ENCODE peak calls at places on chromosomes 2 and 18, in eight cellular contexts. One of them, this sample, is unnamed.

GRCh38 chr2:136510244-136510643 is 255.1 kb upstream of the THSD7B start:
- DNase-seq in Karpas-422: no peak
- DNase-seq in MG63: no peak
- DNase-seq in GM23338: peak; percentile 87
- DNase-seq in right lobe of liver: no peak
- DNase-seq in kidney: no peak
- DNase-seq in mucosa of descending colon: no peak
- DNase-seq in heart left ventricle: no peak
- DNase-seq in this sample: peak; percentile 60

GRCh38 chr2:67938053-67938452 is 124.8 kb downstream of the C1D start:
- DNase-seq in heart left ventricle: no peak
- DNase-seq in mucosa of descending colon: no peak
- DNase-seq in kidney: no peak
- DNase-seq in right lobe of liver: no peak
- DNase-seq in Karpas-422: no peak
- DNase-seq in GM23338: no peak
- DNase-seq in MG63: no peak
- DNase-seq in this sample: no peak

GRCh38 chr2:67686254-67686653 is 289.1 kb downstream of the ETAA1 start:
- DNase-seq in right lobe of liver: no peak
- DNase-seq in MG63: no peak
- DNase-seq in mucosa of descending colon: no peak
- DNase-seq in Karpas-422: no peak
- DNase-seq in GM23338: no peak
- DNase-seq in kidney: no peak
- DNase-seq in heart left ventricle: no peak
- DNase-seq in this sample: no peak

GRCh38 chr2:175931751-175932295 is 70.2 kb downstream of the LNPK start:
- DNase-seq in right lobe of liver: no peak
- DNase-seq in mucosa of descending colon: no peak
- DNase-seq in kidney: no peak
- DNase-seq in Karpas-422: no peak
- DNase-seq in GM23338: no peak
- DNase-seq in MG63: no peak
- DNase-seq in heart left ventricle: no peak
- DNase-seq in this sample: no peak

GRCh38 chr18:3411854-3412268 is 38.1 kb upstream of the TGIF1 start:
- DNase-seq in heart left ventricle: no peak
- DNase-seq in GM23338: peak; percentile 51
- DNase-seq in Karpas-422: no peak
- DNase-seq in MG63: no peak
- DNase-seq in right lobe of liver: no peak
- DNase-seq in mucosa of descending colon: peak; percentile 46
- DNase-seq in kidney: no peak
- DNase-seq in this sample: peak; percentile 73

GRCh38 chr2:102423368-102423767 is 408 bp downstream of the IL18RAP start:
- DNase-seq in MG63: no peak
- DNase-seq in Karpas-422: no peak
- DNase-seq in mucosa of descending colon: no peak
- DNase-seq in heart left ventricle: no peak
- DNase-seq in right lobe of liver: no peak
- DNase-seq in GM23338: no peak
- DNase-seq in kidney: no peak
- DNase-seq in this sample: no peak

GRCh38 chr2:208092093-208092832 is 32.1 kb downstream of the CRYGD start:
- DNase-seq in GM23338: no peak
- DNase-seq in MG63: no peak
- DNase-seq in Karpas-422: no peak
- DNase-seq in kidney: no peak
- DNase-seq in right lobe of liver: no peak
- DNase-seq in mucosa of descending colon: no peak
- DNase-seq in heart left ventricle: no peak
- DNase-seq in this sample: no peak

GRCh38 chr18:47545613-47546012 is 294.2 kb upstream of the SKOR2 start:
- DNase-seq in heart left ventricle: no peak
- DNase-seq in right lobe of liver: no peak
- DNase-seq in GM23338: peak; percentile 68
- DNase-seq in MG63: no peak
- DNase-seq in mucosa of descending colon: no peak
- DNase-seq in Karpas-422: no peak
- DNase-seq in kidney: no peak
- DNase-seq in this sample: peak; percentile 40

GRCh38 chr2:69177785-69178636 is 165.0 kb downstream of the ANTXR1 start:
- DNase-seq in mucosa of descending colon: peak; percentile 76
- DNase-seq in MG63: peak; percentile 98
- DNase-seq in heart left ventricle: peak; percentile 90
- DNase-seq in Karpas-422: no peak
- DNase-seq in right lobe of liver: peak; percentile 83
- DNase-seq in kidney: peak; percentile 97
- DNase-seq in GM23338: peak; percentile 96
- DNase-seq in this sample: peak; percentile 95

GRCh38 chr2:38163006-38163405 is 87.1 kb upstream of the CYP1B1 start:
- DNase-seq in mucosa of descending colon: peak; percentile 14
- DNase-seq in Karpas-422: peak; percentile 74
- DNase-seq in heart left ventricle: no peak
- DNase-seq in GM23338: no peak
- DNase-seq in MG63: no peak
- DNase-seq in right lobe of liver: no peak
- DNase-seq in kidney: no peak
- DNase-seq in this sample: no peak

GRCh38 chr2:142722569-142722968 is 154.9 kb upstream of the KYNU start:
- DNase-seq in MG63: no peak
- DNase-seq in mucosa of descending colon: no peak
- DNase-seq in Karpas-422: no peak
- DNase-seq in kidney: no peak
- DNase-seq in right lobe of liver: no peak
- DNase-seq in GM23338: no peak
- DNase-seq in heart left ventricle: no peak
- DNase-seq in this sample: no peak

GRCh38 chr2:174606336-174606735 is 8.7 kb upstream of the WIPF1 start:
- DNase-seq in heart left ventricle: no peak
- DNase-seq in MG63: peak; percentile 86
- DNase-seq in kidney: no peak
- DNase-seq in GM23338: no peak
- DNase-seq in right lobe of liver: no peak
- DNase-seq in mucosa of descending colon: no peak
- DNase-seq in Karpas-422: peak; percentile 67
- DNase-seq in this sample: no peak

GRCh38 chr2:6944546-6944945 is 27.3 kb downstream of the RNF144A start:
- DNase-seq in Karpas-422: no peak
- DNase-seq in heart left ventricle: no peak
- DNase-seq in right lobe of liver: no peak
- DNase-seq in MG63: no peak
- DNase-seq in GM23338: no peak
- DNase-seq in kidney: no peak
- DNase-seq in mucosa of descending colon: no peak
- DNase-seq in this sample: no peak

GRCh38 chr2:176178271-176178806 is 10.1 kb upstream of the HOXD1 start:
- DNase-seq in kidney: peak; percentile 86
- DNase-seq in heart left ventricle: no peak
- DNase-seq in mucosa of descending colon: peak; percentile 60
- DNase-seq in Karpas-422: peak; percentile 75
- DNase-seq in MG63: peak; percentile 23
- DNase-seq in GM23338: peak; percentile 72
- DNase-seq in right lobe of liver: no peak
- DNase-seq in this sample: peak; percentile 81

GRCh38 chr2:64400733-64401500 is 53.0 kb upstream of the LGALSL start:
- DNase-seq in MG63: peak; percentile 36
- DNase-seq in right lobe of liver: peak; percentile 29
- DNase-seq in kidney: no peak
- DNase-seq in heart left ventricle: no peak
- DNase-seq in GM23338: no peak
- DNase-seq in Karpas-422: no peak
- DNase-seq in mucosa of descending colon: peak; percentile 43
- DNase-seq in this sample: peak; percentile 35
- H3K4me3 ChIP-seq in MG63: no peak overlapping the region
- H3K4me3 ChIP-seq in right lobe of liver: no peak overlapping the region
- H3K4me3 ChIP-seq in kidney: no peak overlapping the region
- H3K4me3 ChIP-seq in heart left ventricle: no peak overlapping the region
- H3K4me3 ChIP-seq in GM23338: no peak overlapping the region
- H3K4me3 ChIP-seq in Karpas-422: no peak overlapping the region
- H3K4me3 ChIP-seq in mucosa of descending colon: no peak overlapping the region
- H3K4me3 ChIP-seq in this sample: no peak overlapping the region

GRCh38 chr2:224734949-224735348 is 18.8 kb upstream of the CCDC195 start:
- DNase-seq in right lobe of liver: no peak
- DNase-seq in GM23338: no peak
- DNase-seq in Karpas-422: no peak
- DNase-seq in kidney: no peak
- DNase-seq in MG63: no peak
- DNase-seq in heart left ventricle: no peak
- DNase-seq in mucosa of descending colon: no peak
- DNase-seq in this sample: no peak

DNA sequence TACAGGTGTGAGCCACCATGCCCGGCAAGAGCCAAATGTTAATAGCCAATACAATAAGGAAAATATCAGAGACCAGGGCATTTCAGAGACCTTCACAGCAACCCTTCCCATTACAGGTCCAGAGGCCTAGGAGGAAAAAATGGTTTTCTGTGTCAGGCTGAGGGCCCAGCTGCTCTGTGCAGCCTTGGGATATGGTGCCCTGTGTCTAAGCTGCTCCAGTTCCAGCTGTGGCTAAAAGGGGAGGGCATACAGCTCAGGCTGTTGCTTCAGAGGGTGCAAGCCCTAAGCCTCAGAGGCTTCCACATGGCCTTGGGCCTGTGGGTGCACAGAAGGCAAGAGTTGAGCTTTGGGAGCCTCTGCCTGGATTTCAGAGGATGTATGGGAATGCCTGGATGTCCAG is 20.1 kb upstream of the CCDC195 start:
- DNase-seq in Karpas-422: no peak
- DNase-seq in GM23338: no peak
- DNase-seq in right lobe of liver: no peak
- DNase-seq in mucosa of descending colon: no peak
- DNase-seq in MG63: no peak
- DNase-seq in kidney: no peak
- DNase-seq in heart left ventricle: no peak
- DNase-seq in this sample: no peak
- H3K36me3 ChIP-seq in Karpas-422: no peaks in the 10 kb centered on the region
- H3K36me3 ChIP-seq in GM23338: no peaks in the 10 kb centered on the region
- H3K36me3 ChIP-seq in right lobe of liver: no peaks in the 10 kb centered on the region
- H3K36me3 ChIP-seq in mucosa of descending colon: no peaks in the 10 kb centered on the region
- H3K36me3 ChIP-seq in MG63: no peaks in the 10 kb centered on the region
- H3K36me3 ChIP-seq in kidney: no peaks in the 10 kb centered on the region
- H3K36me3 ChIP-seq in heart left ventricle: no peaks in the 10 kb centered on the region
- H3K36me3 ChIP-seq in this sample: no peaks in the 10 kb centered on the region

DNA sequence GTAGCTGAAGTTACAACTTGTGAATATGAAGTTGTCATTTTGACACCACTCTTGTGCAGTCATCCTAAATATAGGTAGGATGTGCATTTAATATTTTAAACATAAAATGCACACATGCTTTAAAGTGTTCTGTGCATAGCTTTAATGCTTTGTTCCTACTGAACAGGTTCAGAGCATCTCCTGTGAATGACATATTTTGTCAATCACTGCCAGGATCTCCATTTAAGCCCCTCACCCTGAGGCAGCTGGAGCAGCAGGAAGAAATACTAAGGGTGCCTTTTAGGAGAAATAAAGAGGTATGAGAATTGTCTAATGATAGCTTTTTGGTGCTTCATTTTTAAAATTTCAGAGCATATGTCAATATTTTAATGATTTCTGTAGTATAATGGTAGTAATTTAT is 14.7 kb downstream of the ERLEC1 start:
- DNase-seq in GM23338: no peak
- DNase-seq in right lobe of liver: no peak
- DNase-seq in mucosa of descending colon: no peak
- DNase-seq in heart left ventricle: no peak
- DNase-seq in MG63: no peak
- DNase-seq in Karpas-422: no peak
- DNase-seq in kidney: no peak
- DNase-seq in this sample: no peak
- H3K4me3 ChIP-seq in GM23338: no peak overlapping the region
- H3K4me3 ChIP-seq in right lobe of liver: no peak overlapping the region
- H3K4me3 ChIP-seq in mucosa of descending colon: no peak overlapping the region
- H3K4me3 ChIP-seq in heart left ventricle: no peak overlapping the region
- H3K4me3 ChIP-seq in MG63: no peak overlapping the region
- H3K4me3 ChIP-seq in Karpas-422: no peak overlapping the region
- H3K4me3 ChIP-seq in kidney: no peak overlapping the region
- H3K4me3 ChIP-seq in this sample: no peak overlapping the region

GRCh38 chr2:23698733-23699391 is 228.1 kb downstream of the ATAD2B start:
- DNase-seq in right lobe of liver: peak; percentile 46
- DNase-seq in heart left ventricle: no peak
- DNase-seq in kidney: peak; percentile 83
- DNase-seq in MG63: peak; percentile 36
- DNase-seq in GM23338: peak; percentile 52
- DNase-seq in Karpas-422: peak; percentile 65
- DNase-seq in mucosa of descending colon: peak; percentile 7
- DNase-seq in this sample: peak; percentile 76
- H3K36me3 ChIP-seq in right lobe of liver: no peaks in the 10 kb centered on the region
- H3K36me3 ChIP-seq in heart left ventricle: peaks cover 6% of the 10 kb centered on the region
- H3K36me3 ChIP-seq in kidney: peaks cover 2% of the 10 kb centered on the region
- H3K36me3 ChIP-seq in MG63: peaks cover 24% of the 10 kb centered on the region
- H3K36me3 ChIP-seq in GM23338: no peaks in the 10 kb centered on the region
- H3K36me3 ChIP-seq in Karpas-422: no peaks in the 10 kb centered on the region
- H3K36me3 ChIP-seq in mucosa of descending colon: no peaks in the 10 kb centered on the region
- H3K36me3 ChIP-seq in this sample: no peaks in the 10 kb centered on the region